ENCODE peak calls at places on chromosome 19, in five cellular contexts. C, M, Z, D and A are unnamed samples.

GRCh38 chr19:2722541-2723344 is 1.6 kb upstream of the DIRAS1 start:
- DNase-seq in Z (peak; percentile 79), M (no peak), D (no peak), C (no peak), A (no peak)

GRCh38 chr19:13154241-13154778 is 4.1 kb downstream of the IER2 start:
- DNase-seq in C (no peak), Z (peak; percentile 80), D (no peak), M (no peak), A (peak; percentile 44)

GRCh38 chr19:8611391-8611883 is 922 bp upstream of the ADAMTS10 start:
- DNase-seq in C (no peak), Z (peak; percentile 72), M (no peak), D (no peak), A (no peak)

GRCh38 chr19:48680436-48681126 is 7.8 kb upstream of the NTN5 start:
- DNase-seq in Z (peak; percentile 50), C (no peak), D (no peak), M (no peak), A (no peak)

GRCh38 chr19:32373614-32374295 is 28.3 kb downstream of the ZNF507 start:
- DNase-seq in C (peak; percentile 52), M (no peak), D (no peak), Z (no peak), A (no peak)

GRCh38 chr19:10402441-10403038 is 802 bp downstream of the CDC37 start:
- DNase-seq in D (no peak), M (no peak), C (no peak), Z (peak; percentile 73), A (no peak)

GRCh38 chr19:1411255-1412191 is 4.1 kb downstream of the DAZAP1 start:
- DNase-seq in M (peak; percentile 82), Z (no peak), C (no peak), D (no peak), A (no peak)

GRCh38 chr19:13665125-13665903 is 99.0 kb upstream of the MRI1 start:
- DNase-seq in C (no peak), D (no peak), Z (no peak), M (no peak), A (peak; percentile 16)

GRCh38 chr19:3006075-3006767 is 22.9 kb downstream of the TLE2 start:
- DNase-seq in M (no peak), C (no peak), D (no peak), Z (no peak), A (no peak)

GRCh38 chr19:38329651-38330050 is 6.0 kb upstream of the CATSPERG start:
- DNase-seq in D (no peak), Z (no peak), C (no peak), M (no peak), A (no peak)

GRCh38 chr19:10228925-10229324 is 2.2 kb downstream of the S1PR2 start:
- DNase-seq in C (no peak), D (no peak), M (no peak), Z (peak; percentile 81), A (no peak)

GRCh38 chr19:41939861-41940442 is 11.7 kb upstream of the ERFL start:
- DNase-seq in C (no peak), Z (no peak), D (no peak), M (no peak), A (peak; percentile 50)

GRCh38 chr19:39423258-39424086 is 11.0 kb downstream of the PLEKHG2 start:
- DNase-seq in M (no peak), C (no peak), Z (no peak), D (no peak), A (no peak)

GRCh38 chr19:10912619-10913018 is 15.8 kb downstream of the YIPF2 start:
- DNase-seq in D (no peak), Z (no peak), M (no peak), C (no peak), A (no peak)

GRCh38 chr19:29785955-29786589 is 25.7 kb upstream of the CCNE1 start:
- DNase-seq in D (no peak), C (no peak), M (no peak), Z (peak; percentile 27), A (no peak)

GRCh38 chr19:19900124-19900523 is 622 bp upstream of the ZNF93 start:
- DNase-seq in C (no peak), Z (peak; percentile 87), M (no peak), D (no peak), A (no peak)

GRCh38 chr19:39843919-39844793 is 2.0 kb downstream of the FBL start:
- DNase-seq in M (no peak), Z (peak; percentile 55), D (no peak), C (peak; percentile 5), A (no peak)

GRCh38 chr19:42276284-42276683 is 7.2 kb downstream of the CIC start:
- DNase-seq in D (no peak), C (no peak), Z (no peak), M (no peak), A (no peak)

GRCh38 chr19:40466219-40467006 is at the start of gene SPTBN4:
- DNase-seq in D (peak; percentile 47), M (no peak), C (no peak), Z (no peak), A (peak; percentile 46)

GRCh38 chr19:16078311-16078758 is 2.0 kb downstream of the TPM4 start:
- DNase-seq in M (no peak), Z (peak; percentile 47), C (no peak), D (no peak), A (no peak)

GRCh38 chr19:18590273-18591272 is 2.0 kb downstream of the REX1BD start:
- DNase-seq in C (peak; percentile 91), M (peak; percentile 73), D (no peak), Z (no peak), A (no peak)

GRCh38 chr19:46714523-46715106 is 2.3 kb downstream of the PRKD2 start:
- DNase-seq in C (peak; percentile 52), D (no peak), Z (no peak), M (no peak), A (peak; percentile 60)

GRCh38 chr19:53808710-53809125 is 15.4 kb downstream of the NLRP12 start:
- DNase-seq in Z (peak; percentile 73), D (no peak), C (no peak), M (no peak), A (no peak)

GRCh38 chr19:13302521-13303270 is 152.5 kb downstream of the IER2 start:
- DNase-seq in Z (no peak), D (no peak), C (no peak), M (no peak), A (no peak)

GRCh38 chr19:45883881-45884681 is 1.9 kb downstream of the IRF2BP1 start:
- DNase-seq in C (no peak), Z (no peak), M (no peak), D (no peak), A (no peak)

GRCh38 chr19:44142014-44142523 is 715 bp downstream of the ZNF234 start:
- DNase-seq in D (no peak), M (no peak), C (no peak), Z (peak; percentile 12), A (no peak)

GRCh38 chr19:35115538-35115951 is at the start of gene FXYD3:
- DNase-seq in M (no peak), Z (no peak), D (no peak), C (no peak), A (no peak)

GRCh38 chr19:10858204-10858828 is 10.1 kb downstream of the C19orf38 start:
- DNase-seq in D (no peak), M (no peak), C (no peak), Z (peak; percentile 54), A (no peak)

GRCh38 chr19:10797541-10798256 is 38.3 kb downstream of the TMED1 start:
- DNase-seq in D (peak; percentile 54), M (no peak), C (no peak), Z (peak; percentile 20), A (no peak)

GRCh38 chr19:4691383-4691782 is 21.2 kb upstream of the MYDGF start:
- DNase-seq in C (no peak), Z (no peak), M (no peak), D (no peak), A (no peak)

GRCh38 chr19:47486900-47487299 is 2.9 kb upstream of the KPTN start:
- DNase-seq in M (no peak), C (no peak), D (no peak), Z (peak; percentile 81), A (no peak)

GRCh38 chr19:4555657-4556561 is 3.6 kb downstream of the SEMA6B start:
- DNase-seq in C (no peak), M (no peak), Z (peak; percentile 64), D (no peak), A (no peak)

GRCh38 chr19:10871711-10872550 is 578 bp downstream of the CARM1 start:
- DNase-seq in D (no peak), M (no peak), Z (peak; percentile 42), C (no peak), A (peak; percentile 52)

GRCh38 chr19:16373539-16373938 is 48.9 kb downstream of the KLF2 start:
- DNase-seq in M (no peak), Z (no peak), C (no peak), D (no peak), A (no peak)